ENCODE peak calls at places on chromosome 20, in four cellular contexts. Z, S, J and P are unnamed samples.

GRCh38 chr20:46057856-46058655 is 29.0 kb downstream of the SLC12A5 start:
- DNase-seq in Z (no peak), S (no peak), J (peak; percentile 44), P (no peak)

GRCh38 chr20:32559753-32560380 is 25.3 kb downstream of the NOL4L start:
- DNase-seq in Z (no peak), S (peak; percentile 32), J (no peak), P (no peak)

GRCh38 chr20:36777576-36777975 is 4.0 kb upstream of the DSN1 start:
- DNase-seq in Z (no peak), S (no peak), J (no peak), P (no peak)

GRCh38 chr20:63253438-63254236 is 626 bp downstream of the NKAIN4 start:
- DNase-seq in Z (no peak), S (no peak), J (peak; percentile 59), P (no peak)

GRCh38 chr20:63642518-63643247 is 10.5 kb downstream of the STMN3 start:
- DNase-seq in Z (no peak), S (peak; percentile 43), J (peak; percentile 44), P (no peak)

GRCh38 chr20:5041433-5041832 is 40.1 kb upstream of the SLC23A2 start:
- DNase-seq in Z (no peak), S (no peak), J (no peak), P (no peak)

GRCh38 chr20:20214757-20215275 is 153.1 kb upstream of the INSM1 start:
- DNase-seq in Z (no peak), S (no peak), J (no peak), P (no peak)

GRCh38 chr20:31496761-31497295 is 17.4 kb upstream of the HM13 start:
- DNase-seq in Z (no peak), S (peak; percentile 20), J (no peak), P (no peak)

GRCh38 chr20:58691773-58692578 is 624 bp upstream of the NPEPL1 start:
- DNase-seq in Z (no peak), S (no peak), J (no peak), P (no peak)

GRCh38 chr20:49496526-49497216 is 14.2 kb upstream of the KCNB1 start:
- DNase-seq in Z (no peak), S (no peak), J (no peak), P (no peak)

GRCh38 chr20:1856419-1856818 is 38.8 kb upstream of the SIRPA start:
- DNase-seq in Z (no peak), S (no peak), J (no peak), P (no peak)

GRCh38 chr20:44720617-44720993 is 5.4 kb downstream of the CCN5 start:
- DNase-seq in Z (no peak), S (peak; percentile 83), J (no peak), P (no peak)

GRCh38 chr20:43914697-43915208 is at the start of gene TOX2:
- DNase-seq in Z (no peak), S (no peak), J (peak; percentile 83), P (no peak)

GRCh38 chr20:2656471-2657117 is 4.2 kb downstream of the NOP56 start:
- DNase-seq in Z (no peak), S (no peak), J (no peak), P (no peak)

GRCh38 chr20:48897298-48898044 is 24.0 kb upstream of the ARFGEF2 start:
- DNase-seq in Z (peak; percentile 29), S (no peak), J (no peak), P (no peak)

GRCh38 chr20:25120462-25120861 is 38.5 kb upstream of the VSX1 start:
- DNase-seq in Z (no peak), S (no peak), J (no peak), P (no peak)

GRCh38 chr20:63737940-63738686 is 1.5 kb upstream of the SLC2A4RG start:
- DNase-seq in Z (peak; percentile 54), S (no peak), J (no peak), P (no peak)

GRCh38 chr20:43322851-43323250 is 133.1 kb upstream of the PTPRT start:
- DNase-seq in Z (peak; percentile 41), S (no peak), J (no peak), P (no peak)

GRCh38 chr20:41261260-41261659 is 56.3 kb downstream of the ZHX3 start:
- DNase-seq in Z (no peak), S (no peak), J (no peak), P (no peak)

GRCh38 chr20:4689224-4689623 is 32.5 kb upstream of the PRND start:
- DNase-seq in Z (no peak), S (no peak), J (no peak), P (no peak)

GRCh38 chr20:52975024-52975732 is 3.0 kb downstream of the TSHZ2 start:
- DNase-seq in Z (no peak), S (no peak), J (no peak), P (no peak)

GRCh38 chr20:51760905-51761544 is 7.2 kb downstream of the ATP9A start:
- DNase-seq in Z (peak; percentile 89), S (no peak), J (no peak), P (no peak)

GRCh38 chr20:59015812-59016711 is 3.2 kb upstream of the TUBB1 start:
- DNase-seq in Z (no peak), S (no peak), J (no peak), P (no peak)

GRCh38 chr20:11315506-11315905 is 602.2 kb upstream of the BTBD3 start:
- DNase-seq in Z (no peak), S (no peak), J (no peak), P (no peak)

GRCh38 chr20:63121246-63121645 is 94.7 kb downstream of the YTHDF1 start:
- DNase-seq in Z (no peak), S (no peak), J (no peak), P (no peak)